ENCODE peak calls at places on chromosome 18, in ten cellular contexts. One of them, this sample, is unnamed.

GRCh38 chr18:7158201-7158600 is 40.6 kb upstream of the LAMA1 start:
- DNase-seq in body of pancreas: no peak
- DNase-seq in kidney epithelial cell: no peak
- DNase-seq in Daoy: peak; percentile 73
- DNase-seq in M059J: peak; percentile 66
- DNase-seq in dermis blood vessel endothelial cell: no peak
- DNase-seq in NCI-H526 treated with DMSO at 0.1 percent for 48 hours: no peak
- DNase-seq in HFF-Myc: no peak
- DNase-seq in CD8-positive, alpha-beta T cell: no peak
- DNase-seq in activated T-helper 1 cell treated with Interleukin-2 at 50 U/mL for 16 hours: no peak
- DNase-seq in this sample: peak; percentile 44

GRCh38 chr18:74638210-74638609 is 40.5 kb downstream of the ZNF407 start:
- DNase-seq in body of pancreas: no peak
- DNase-seq in M059J: no peak
- DNase-seq in NCI-H526 treated with DMSO at 0.1 percent for 48 hours: no peak
- DNase-seq in activated T-helper 1 cell treated with Interleukin-2 at 50 U/mL for 16 hours: no peak
- DNase-seq in dermis blood vessel endothelial cell: no peak
- DNase-seq in kidney epithelial cell: no peak
- DNase-seq in Daoy: no peak
- DNase-seq in CD8-positive, alpha-beta T cell: no peak
- DNase-seq in HFF-Myc: no peak
- DNase-seq in this sample: no peak

GRCh38 chr18:10036479-10036878 is 122.7 kb downstream of the VAPA start:
- DNase-seq in kidney epithelial cell: no peak
- DNase-seq in NCI-H526 treated with DMSO at 0.1 percent for 48 hours: no peak
- DNase-seq in dermis blood vessel endothelial cell: no peak
- DNase-seq in HFF-Myc: no peak
- DNase-seq in activated T-helper 1 cell treated with Interleukin-2 at 50 U/mL for 16 hours: no peak
- DNase-seq in M059J: no peak
- DNase-seq in body of pancreas: no peak
- DNase-seq in CD8-positive, alpha-beta T cell: no peak
- DNase-seq in Daoy: no peak
- DNase-seq in this sample: peak; percentile 88

GRCh38 chr18:24600076-24600654 is 139.7 kb downstream of the HRH4 start:
- DNase-seq in body of pancreas: no peak
- DNase-seq in HFF-Myc: peak; percentile 43
- DNase-seq in dermis blood vessel endothelial cell: peak; percentile 77
- DNase-seq in M059J: peak; percentile 71
- DNase-seq in kidney epithelial cell: no peak
- DNase-seq in Daoy: peak; percentile 30
- DNase-seq in NCI-H526 treated with DMSO at 0.1 percent for 48 hours: peak; percentile 61
- DNase-seq in activated T-helper 1 cell treated with Interleukin-2 at 50 U/mL for 16 hours: no peak
- DNase-seq in CD8-positive, alpha-beta T cell: no peak
- DNase-seq in this sample: peak; percentile 11

GRCh38 chr18:50320719-50321118 is 33.2 kb upstream of the CXXC1 start:
- DNase-seq in Daoy: no peak
- DNase-seq in NCI-H526 treated with DMSO at 0.1 percent for 48 hours: no peak
- DNase-seq in HFF-Myc: no peak
- DNase-seq in activated T-helper 1 cell treated with Interleukin-2 at 50 U/mL for 16 hours: no peak
- DNase-seq in dermis blood vessel endothelial cell: no peak
- DNase-seq in M059J: no peak
- DNase-seq in CD8-positive, alpha-beta T cell: no peak
- DNase-seq in body of pancreas: no peak
- DNase-seq in kidney epithelial cell: no peak
- DNase-seq in this sample: no peak

GRCh38 chr18:39802648-39803229 is 2152.3 kb upstream of the PIK3C3 start:
- DNase-seq in kidney epithelial cell: no peak
- DNase-seq in body of pancreas: no peak
- DNase-seq in dermis blood vessel endothelial cell: no peak
- DNase-seq in activated T-helper 1 cell treated with Interleukin-2 at 50 U/mL for 16 hours: no peak
- DNase-seq in HFF-Myc: no peak
- DNase-seq in NCI-H526 treated with DMSO at 0.1 percent for 48 hours: no peak
- DNase-seq in M059J: no peak
- DNase-seq in Daoy: no peak
- DNase-seq in CD8-positive, alpha-beta T cell: no peak
- DNase-seq in this sample: no peak

GRCh38 chr18:58057291-58057965 is 13.4 kb downstream of the NEDD4L start:
- DNase-seq in activated T-helper 1 cell treated with Interleukin-2 at 50 U/mL for 16 hours: no peak
- DNase-seq in CD8-positive, alpha-beta T cell: no peak
- DNase-seq in Daoy: no peak
- DNase-seq in body of pancreas: no peak
- DNase-seq in kidney epithelial cell: no peak
- DNase-seq in dermis blood vessel endothelial cell: no peak
- DNase-seq in HFF-Myc: no peak
- DNase-seq in M059J: peak; percentile 85
- DNase-seq in NCI-H526 treated with DMSO at 0.1 percent for 48 hours: no peak
- DNase-seq in this sample: no peak

GRCh38 chr18:551404-552061 is 28.6 kb upstream of the CETN1 start:
- DNase-seq in CD8-positive, alpha-beta T cell: no peak
- DNase-seq in dermis blood vessel endothelial cell: no peak
- DNase-seq in M059J: no peak
- DNase-seq in activated T-helper 1 cell treated with Interleukin-2 at 50 U/mL for 16 hours: no peak
- DNase-seq in NCI-H526 treated with DMSO at 0.1 percent for 48 hours: no peak
- DNase-seq in kidney epithelial cell: no peak
- DNase-seq in HFF-Myc: no peak
- DNase-seq in body of pancreas: no peak
- DNase-seq in Daoy: no peak
- DNase-seq in this sample: no peak

GRCh38 chr18:37535968-37536367 is 29.6 kb downstream of the CELF4 start:
- DNase-seq in HFF-Myc: no peak
- DNase-seq in Daoy: peak; percentile 17
- DNase-seq in M059J: peak; percentile 42
- DNase-seq in CD8-positive, alpha-beta T cell: no peak
- DNase-seq in dermis blood vessel endothelial cell: no peak
- DNase-seq in kidney epithelial cell: no peak
- DNase-seq in body of pancreas: no peak
- DNase-seq in activated T-helper 1 cell treated with Interleukin-2 at 50 U/mL for 16 hours: no peak
- DNase-seq in NCI-H526 treated with DMSO at 0.1 percent for 48 hours: no peak
- DNase-seq in this sample: peak; percentile 3

GRCh38 chr18:22180722-22181121 is 11.3 kb downstream of the GATA6 start:
- DNase-seq in M059J: no peak
- DNase-seq in kidney epithelial cell: no peak
- DNase-seq in activated T-helper 1 cell treated with Interleukin-2 at 50 U/mL for 16 hours: no peak
- DNase-seq in Daoy: no peak
- DNase-seq in CD8-positive, alpha-beta T cell: no peak
- DNase-seq in NCI-H526 treated with DMSO at 0.1 percent for 48 hours: no peak
- DNase-seq in HFF-Myc: no peak
- DNase-seq in dermis blood vessel endothelial cell: no peak
- DNase-seq in body of pancreas: no peak
- DNase-seq in this sample: no peak

GRCh38 chr18:13548944-13549878 is 177.1 kb downstream of the FAM210A start:
- DNase-seq in dermis blood vessel endothelial cell: no peak
- DNase-seq in HFF-Myc: no peak
- DNase-seq in M059J: no peak
- DNase-seq in NCI-H526 treated with DMSO at 0.1 percent for 48 hours: no peak
- DNase-seq in body of pancreas: no peak
- DNase-seq in CD8-positive, alpha-beta T cell: no peak
- DNase-seq in Daoy: no peak
- DNase-seq in activated T-helper 1 cell treated with Interleukin-2 at 50 U/mL for 16 hours: no peak
- DNase-seq in kidney epithelial cell: no peak
- DNase-seq in this sample: no peak

GRCh38 chr18:33817096-33817495 is 239.1 kb downstream of the ASXL3 start:
- DNase-seq in activated T-helper 1 cell treated with Interleukin-2 at 50 U/mL for 16 hours: no peak
- DNase-seq in M059J: no peak
- DNase-seq in Daoy: peak; percentile 17
- DNase-seq in dermis blood vessel endothelial cell: no peak
- DNase-seq in kidney epithelial cell: peak; percentile 35
- DNase-seq in body of pancreas: no peak
- DNase-seq in NCI-H526 treated with DMSO at 0.1 percent for 48 hours: no peak
- DNase-seq in CD8-positive, alpha-beta T cell: no peak
- DNase-seq in HFF-Myc: no peak
- DNase-seq in this sample: peak; percentile 35

GRCh38 chr18:31931886-31932240 is 11.1 kb downstream of the TRAPPC8 start:
- DNase-seq in dermis blood vessel endothelial cell: no peak
- DNase-seq in CD8-positive, alpha-beta T cell: no peak
- DNase-seq in body of pancreas: no peak
- DNase-seq in activated T-helper 1 cell treated with Interleukin-2 at 50 U/mL for 16 hours: no peak
- DNase-seq in M059J: peak; percentile 66
- DNase-seq in Daoy: no peak
- DNase-seq in HFF-Myc: no peak
- DNase-seq in kidney epithelial cell: no peak
- DNase-seq in NCI-H526 treated with DMSO at 0.1 percent for 48 hours: no peak
- DNase-seq in this sample: no peak